ENCODE peak calls at places on chromosomes 6 and 20, in five cellular contexts. One of them, this sample, is unnamed.

GRCh38 chr6:579339-579738 is 77.6 kb downstream of the HUS1B start:
- DNase-seq in NCI-H460: peak
- DNase-seq in fibroblast of the conjunctiva: peak
- DNase-seq in stimulated activated CD4-positive, alpha-beta T cell treated with anti-CD3 and anti-CD28 coated beads, Interleukin-2, amount 100 ng/mL, for 48 hours: no peak
- DNase-seq in T-helper 2 cell: no peak
- DNase-seq in this sample: no peak

GRCh38 chr20:38764563-38765355 is 16.5 kb downstream of the ACTR5 start:
- DNase-seq in T-helper 2 cell: no peak
- DNase-seq in NCI-H460: peak
- DNase-seq in fibroblast of the conjunctiva: peak
- DNase-seq in stimulated activated CD4-positive, alpha-beta T cell treated with anti-CD3 and anti-CD28 coated beads, Interleukin-2, amount 100 ng/mL, for 48 hours: peak
- DNase-seq in this sample: no peak

GRCh38 chr20:29689411-29690225 is 1567.8 kb upstream of the DEFB115 start:
- DNase-seq in NCI-H460: peak
- DNase-seq in fibroblast of the conjunctiva: no peak
- DNase-seq in T-helper 2 cell: no peak
- DNase-seq in stimulated activated CD4-positive, alpha-beta T cell treated with anti-CD3 and anti-CD28 coated beads, Interleukin-2, amount 100 ng/mL, for 48 hours: no peak
- DNase-seq in this sample: no peak

GRCh38 chr6:1316482-1317220 is 4.8 kb downstream of the FOXQ1 start:
- DNase-seq in NCI-H460: no peak
- DNase-seq in fibroblast of the conjunctiva: no peak
- DNase-seq in T-helper 2 cell: no peak
- DNase-seq in stimulated activated CD4-positive, alpha-beta T cell treated with anti-CD3 and anti-CD28 coated beads, Interleukin-2, amount 100 ng/mL, for 48 hours: no peak
- DNase-seq in this sample: no peak

GRCh38 chr6:43680583-43681120 is 6.9 kb downstream of the MRPS18A start:
- DNase-seq in NCI-H460: no peak
- DNase-seq in stimulated activated CD4-positive, alpha-beta T cell treated with anti-CD3 and anti-CD28 coated beads, Interleukin-2, amount 100 ng/mL, for 48 hours: no peak
- DNase-seq in T-helper 2 cell: no peak
- DNase-seq in fibroblast of the conjunctiva: no peak
- DNase-seq in this sample: no peak

GRCh38 chr6:155100087-155100486 is 105.0 kb downstream of the TIAM2 start:
- DNase-seq in stimulated activated CD4-positive, alpha-beta T cell treated with anti-CD3 and anti-CD28 coated beads, Interleukin-2, amount 100 ng/mL, for 48 hours: no peak
- DNase-seq in NCI-H460: no peak
- DNase-seq in T-helper 2 cell: no peak
- DNase-seq in fibroblast of the conjunctiva: no peak
- DNase-seq in this sample: no peak

GRCh38 chr20:37624963-37625362 is 68.9 kb upstream of the CTNNBL1 start:
- DNase-seq in T-helper 2 cell: no peak
- DNase-seq in NCI-H460: no peak
- DNase-seq in stimulated activated CD4-positive, alpha-beta T cell treated with anti-CD3 and anti-CD28 coated beads, Interleukin-2, amount 100 ng/mL, for 48 hours: no peak
- DNase-seq in fibroblast of the conjunctiva: no peak
- DNase-seq in this sample: no peak

GRCh38 chr6:71621918-71622519 is 264.3 kb upstream of the RIMS1 start:
- DNase-seq in T-helper 2 cell: no peak
- DNase-seq in fibroblast of the conjunctiva: no peak
- DNase-seq in NCI-H460: peak
- DNase-seq in stimulated activated CD4-positive, alpha-beta T cell treated with anti-CD3 and anti-CD28 coated beads, Interleukin-2, amount 100 ng/mL, for 48 hours: no peak
- DNase-seq in this sample: no peak

GRCh38 chr6:29506446-29507067 is 18.8 kb upstream of the MAS1L start:
- DNase-seq in fibroblast of the conjunctiva: no peak
- DNase-seq in NCI-H460: no peak
- DNase-seq in stimulated activated CD4-positive, alpha-beta T cell treated with anti-CD3 and anti-CD28 coated beads, Interleukin-2, amount 100 ng/mL, for 48 hours: no peak
- DNase-seq in T-helper 2 cell: no peak
- DNase-seq in this sample: no peak

GRCh38 chr6:167481527-167481926 is 156.6 kb downstream of the TTLL2 start:
- DNase-seq in T-helper 2 cell: no peak
- DNase-seq in stimulated activated CD4-positive, alpha-beta T cell treated with anti-CD3 and anti-CD28 coated beads, Interleukin-2, amount 100 ng/mL, for 48 hours: no peak
- DNase-seq in NCI-H460: no peak
- DNase-seq in fibroblast of the conjunctiva: no peak
- DNase-seq in this sample: no peak

GRCh38 chr20:1204547-1204946 is 1.3 kb downstream of the C20orf202 start:
- DNase-seq in T-helper 2 cell: no peak
- DNase-seq in stimulated activated CD4-positive, alpha-beta T cell treated with anti-CD3 and anti-CD28 coated beads, Interleukin-2, amount 100 ng/mL, for 48 hours: no peak
- DNase-seq in fibroblast of the conjunctiva: no peak
- DNase-seq in NCI-H460: no peak
- DNase-seq in this sample: no peak

This sample was measured in frontal cortex.